ENCODE peak calls at places on chromosome 18, in four cellular contexts. One of them, this sample, is unnamed.

GRCh38 chr18:28134774-28135173 is 42.2 kb downstream of the CDH2 start:
- DNase-seq in GM12878: no peak
- DNase-seq in K562: no peak
- DNase-seq in HL-60: no peak
- DNase-seq in this sample: no peak

GRCh38 chr18:23179416-23179815 is 44.1 kb downstream of the CABLES1 start:
- DNase-seq in GM12878: no peak
- DNase-seq in K562: no peak
- DNase-seq in HL-60: no peak
- DNase-seq in this sample: no peak

GRCh38 chr18:50006470-50007046 is 188.4 kb downstream of the MYO5B start:
- DNase-seq in GM12878: no peak
- DNase-seq in K562: no peak
- DNase-seq in HL-60: no peak
- DNase-seq in this sample: no peak

GRCh38 chr18:52999633-53000032 is 659.6 kb downstream of the DCC start:
- DNase-seq in GM12878: no peak
- DNase-seq in K562: no peak
- DNase-seq in HL-60: no peak
- DNase-seq in this sample: no peak

GRCh38 chr18:59874166-59874565 is 25.6 kb upstream of the PMAIP1 start:
- DNase-seq in GM12878: no peak
- DNase-seq in K562: no peak
- DNase-seq in HL-60: no peak
- DNase-seq in this sample: no peak

GRCh38 chr18:70249118-70249517 is 39.7 kb upstream of the SOCS6 start:
- DNase-seq in GM12878: no peak
- DNase-seq in K562: no peak
- DNase-seq in HL-60: no peak
- DNase-seq in this sample: no peak

GRCh38 chr18:37175727-37176126 is 346.8 kb downstream of the KIAA1328 start:
- DNase-seq in GM12878: no peak
- DNase-seq in K562: no peak
- DNase-seq in HL-60: no peak
- DNase-seq in this sample: no peak

GRCh38 chr18:56962322-56962721 is 184.6 kb upstream of the BOD1L2 start:
- DNase-seq in GM12878: no peak
- DNase-seq in K562: no peak
- DNase-seq in HL-60: no peak
- DNase-seq in this sample: no peak

GRCh38 chr18:69885841-69886531 is 61.7 kb downstream of the CD226 start:
- DNase-seq in GM12878: peak; percentile 72
- DNase-seq in K562: no peak
- DNase-seq in HL-60: no peak
- DNase-seq in this sample: no peak

GRCh38 chr18:37385846-37386435 is 179.7 kb downstream of the CELF4 start:
- DNase-seq in GM12878: no peak
- DNase-seq in K562: peak; percentile 28
- DNase-seq in HL-60: no peak
- DNase-seq in this sample: no peak

GRCh38 chr18:5900249-5900648 is 4.9 kb upstream of the TMEM200C start:
- DNase-seq in GM12878: no peak
- DNase-seq in K562: no peak
- DNase-seq in HL-60: no peak
- DNase-seq in this sample: no peak

GRCh38 chr18:59873616-59874015 is 26.2 kb upstream of the PMAIP1 start:
- DNase-seq in GM12878: no peak
- DNase-seq in K562: no peak
- DNase-seq in HL-60: no peak
- DNase-seq in this sample: no peak

GRCh38 chr18:43588838-43589237 is 311.5 kb upstream of the SYT4 start:
- DNase-seq in GM12878: no peak
- DNase-seq in K562: no peak
- DNase-seq in HL-60: no peak
- DNase-seq in this sample: no peak

GRCh38 chr18:21656402-21656801 is 44.3 kb downstream of the SNRPD1 start:
- DNase-seq in GM12878: no peak
- DNase-seq in K562: no peak
- DNase-seq in HL-60: no peak
- DNase-seq in this sample: no peak

GRCh38 chr18:58578835-58579560 is 49.9 kb downstream of the ALPK2 start:
- DNase-seq in GM12878: no peak
- DNase-seq in K562: no peak
- DNase-seq in HL-60: no peak
- DNase-seq in this sample: no peak

GRCh38 chr18:46061387-46061786 is 10.7 kb downstream of the PSTPIP2 start:
- DNase-seq in GM12878: no peak
- DNase-seq in K562: no peak
- DNase-seq in HL-60: no peak
- DNase-seq in this sample: no peak

GRCh38 chr18:76429262-76430126 is 65.5 kb downstream of the ZNF516 start:
- DNase-seq in GM12878: no peak
- DNase-seq in K562: no peak
- DNase-seq in HL-60: no peak
- DNase-seq in this sample: no peak

GRCh38 chr18:7896164-7896563 is 329.0 kb downstream of the PTPRM start:
- DNase-seq in GM12878: no peak
- DNase-seq in K562: no peak
- DNase-seq in HL-60: no peak
- DNase-seq in this sample: no peak

GRCh38 chr18:32346667-32347066 is 124.0 kb downstream of the GAREM1 start:
- DNase-seq in GM12878: no peak
- DNase-seq in K562: no peak
- DNase-seq in HL-60: no peak
- DNase-seq in this sample: no peak

GRCh38 chr18:10793730-10794370 is 268.0 kb downstream of the NAPG start:
- DNase-seq in GM12878: no peak
- DNase-seq in K562: no peak
- DNase-seq in HL-60: no peak
- DNase-seq in this sample: no peak

GRCh38 chr18:64178860-64179259 is 30.0 kb upstream of the LINC00305 start:
- DNase-seq in GM12878: no peak
- DNase-seq in K562: no peak
- DNase-seq in HL-60: no peak
- DNase-seq in this sample: no peak

GRCh38 chr18:24293254-24293653 is 104.4 kb downstream of the OSBPL1A start:
- DNase-seq in GM12878: no peak
- DNase-seq in K562: no peak
- DNase-seq in HL-60: no peak
- DNase-seq in this sample: no peak

GRCh38 chr18:3603460-3604259 is 153.7 kb downstream of the TGIF1 start:
- DNase-seq in GM12878: no peak
- DNase-seq in K562: peak; percentile 41
- DNase-seq in HL-60: peak; percentile 82
- DNase-seq in this sample: no peak

GRCh38 chr18:45837283-45838070 is 12.0 kb downstream of the SIGLEC15 start:
- DNase-seq in GM12878: no peak
- DNase-seq in K562: no peak
- DNase-seq in HL-60: peak; percentile 68
- DNase-seq in this sample: no peak

GRCh38 chr18:73670536-73670935 is 477.1 kb downstream of the FBXO15 start:
- DNase-seq in GM12878: no peak
- DNase-seq in K562: no peak
- DNase-seq in HL-60: no peak
- DNase-seq in this sample: peak; percentile 10

GRCh38 chr18:59353079-59353680 is 5.9 kb downstream of the LMAN1 start:
- DNase-seq in GM12878: no peak
- DNase-seq in K562: peak; percentile 10
- DNase-seq in HL-60: no peak
- DNase-seq in this sample: no peak

GRCh38 chr18:56574827-56575226 is 63.6 kb downstream of the TXNL1 start:
- DNase-seq in GM12878: no peak
- DNase-seq in K562: no peak
- DNase-seq in HL-60: no peak
- DNase-seq in this sample: no peak

GRCh38 chr18:63736856-63737255 is 34.1 kb downstream of the SERPINB11 start:
- DNase-seq in GM12878: no peak
- DNase-seq in K562: no peak
- DNase-seq in HL-60: no peak
- DNase-seq in this sample: no peak

GRCh38 chr18:53553030-53553429 is 671.4 kb downstream of the MBD2 start:
- DNase-seq in GM12878: no peak
- DNase-seq in K562: no peak
- DNase-seq in HL-60: no peak
- DNase-seq in this sample: no peak

GRCh38 chr18:12747530-12748315 is 44.9 kb downstream of the PSMG2 start:
- DNase-seq in GM12878: no peak
- DNase-seq in K562: no peak
- DNase-seq in HL-60: no peak
- DNase-seq in this sample: no peak
- TF ChIP-seq SPI1 in GM12878: no peak
- TF ChIP-seq SPI1 in K562: no peak
- TF ChIP-seq SPI1 in HL-60: no peak
- TF ChIP-seq SPI1 in this sample: no peak

DNA sequence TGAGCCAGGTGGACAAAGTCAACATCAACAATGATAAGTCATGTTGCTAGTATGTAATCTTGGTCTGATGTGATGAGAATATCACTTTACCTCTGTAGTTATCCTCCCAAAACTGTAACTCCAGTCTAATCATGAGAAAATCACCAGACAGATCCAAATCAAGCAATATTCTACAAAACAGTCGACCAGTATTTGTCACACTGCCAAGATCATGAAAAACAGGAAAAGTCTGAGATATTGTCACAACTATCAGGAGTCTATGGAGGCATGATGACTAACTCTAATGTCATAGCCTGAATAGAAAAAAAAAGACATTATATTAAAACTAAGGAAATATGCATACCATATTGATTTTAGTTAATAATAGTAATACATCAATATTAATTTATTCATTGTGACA is 1883.3 kb upstream of the CELF4 start:
- DNase-seq in GM12878: no peak
- DNase-seq in K562: no peak
- DNase-seq in HL-60: no peak
- DNase-seq in this sample: no peak
- TF ChIP-seq SPI1 in GM12878: no peak
- TF ChIP-seq SPI1 in K562: no peak
- TF ChIP-seq SPI1 in HL-60: no peak
- TF ChIP-seq SPI1 in this sample: no peak

DNA sequence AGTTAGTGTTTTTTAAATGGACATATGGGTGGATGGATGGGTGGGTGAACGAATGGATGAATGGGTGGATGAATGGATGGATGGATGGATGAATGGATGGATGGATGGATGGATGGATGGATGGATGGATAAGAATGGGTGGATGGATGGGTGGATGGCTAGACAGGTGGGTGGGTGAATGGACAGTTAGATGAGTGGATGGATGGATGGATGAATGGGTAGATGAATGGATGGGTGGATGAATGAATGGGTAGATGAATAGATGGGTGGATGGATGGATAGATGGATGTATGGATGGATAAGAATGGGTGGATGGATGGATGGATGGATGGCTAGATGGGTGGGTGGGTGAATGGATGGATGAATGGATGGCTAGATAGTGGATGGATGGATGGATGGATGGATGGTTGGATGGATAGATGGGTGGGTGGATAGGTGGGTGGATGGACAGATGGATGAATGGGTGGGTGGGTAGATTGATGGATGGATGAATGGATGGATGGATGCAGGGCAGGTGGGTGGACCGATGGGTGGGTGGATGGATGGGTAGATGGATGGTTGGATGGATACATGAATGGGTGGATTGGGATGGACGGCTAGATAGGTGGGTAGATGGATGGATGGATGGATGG is 64.0 kb downstream of the CTIF start:
- DNase-seq in GM12878: no peak
- DNase-seq in K562: no peak
- DNase-seq in HL-60: no peak
- DNase-seq in this sample: no peak
- TF ChIP-seq SPI1 in GM12878: no peak
- TF ChIP-seq SPI1 in K562: no peak
- TF ChIP-seq SPI1 in HL-60: no peak
- TF ChIP-seq SPI1 in this sample: no peak

GRCh38 chr18:26504831-26505230 is 43.5 kb downstream of the KCTD1 start:
- DNase-seq in GM12878: no peak
- DNase-seq in K562: no peak
- DNase-seq in HL-60: no peak
- DNase-seq in this sample: no peak
- TF ChIP-seq SPI1 in GM12878: no peak
- TF ChIP-seq SPI1 in K562: no peak
- TF ChIP-seq SPI1 in HL-60: no peak
- TF ChIP-seq SPI1 in this sample: no peak

GRCh38 chr18:9536354-9537152 is 61.2 kb downstream of the RALBP1 start:
- DNase-seq in GM12878: no peak
- DNase-seq in K562: no peak
- DNase-seq in HL-60: no peak
- DNase-seq in this sample: no peak

GRCh38 chr18:9539938-9540337 is 64.6 kb downstream of the RALBP1 start:
- DNase-seq in GM12878: no peak
- DNase-seq in K562: no peak
- DNase-seq in HL-60: no peak
- DNase-seq in this sample: no peak

GRCh38 chr18:9535430-9535972 is 60.2 kb downstream of the RALBP1 start:
- DNase-seq in GM12878: no peak
- DNase-seq in K562: no peak
- DNase-seq in HL-60: no peak
- DNase-seq in this sample: no peak

GRCh38 chr18:9539283-9539682 is 64.0 kb downstream of the RALBP1 start:
- DNase-seq in GM12878: no peak
- DNase-seq in K562: no peak
- DNase-seq in HL-60: no peak
- DNase-seq in this sample: no peak

DNA sequence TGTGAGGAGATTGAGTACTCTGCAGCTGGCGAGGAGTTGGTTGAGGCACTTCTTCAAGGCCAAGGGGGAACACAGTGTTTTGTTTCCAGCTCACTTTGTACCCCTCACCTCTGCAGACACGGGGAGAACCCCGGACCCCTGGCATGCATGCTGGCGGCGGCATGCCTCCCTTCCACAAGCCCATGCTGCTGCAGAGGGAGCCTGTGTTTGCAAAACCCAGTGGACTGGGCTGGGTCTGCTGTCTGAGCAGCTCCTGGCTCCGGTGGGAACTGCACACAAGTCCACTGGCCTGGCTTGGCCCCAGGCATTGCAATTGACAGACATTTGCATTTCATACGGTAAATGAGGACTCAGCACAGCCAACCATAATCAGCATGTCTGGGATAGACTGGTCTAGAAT is 62.3 kb downstream of the RALBP1 start:
- DNase-seq in GM12878: no peak
- DNase-seq in K562: no peak
- DNase-seq in HL-60: no peak
- DNase-seq in this sample: no peak
- TF ChIP-seq SPI1 in GM12878: no peak
- TF ChIP-seq SPI1 in K562: no peak
- TF ChIP-seq SPI1 in HL-60: no peak
- TF ChIP-seq SPI1 in this sample: no peak

GRCh38 chr18:48517048-48517447 is 21.8 kb upstream of the CTIF start:
- DNase-seq in GM12878: no peak
- DNase-seq in K562: peak; percentile 20
- DNase-seq in HL-60: no peak
- DNase-seq in this sample: no peak
- TF ChIP-seq SPI1 in GM12878: no peak
- TF ChIP-seq SPI1 in K562: no peak
- TF ChIP-seq SPI1 in HL-60: no peak
- TF ChIP-seq SPI1 in this sample: no peak

GRCh38 chr18:75064513-75064905 is 144.4 kb downstream of the PTGR3 start:
- DNase-seq in GM12878: no peak
- DNase-seq in K562: no peak
- DNase-seq in HL-60: no peak
- DNase-seq in this sample: no peak
- TF ChIP-seq SPI1 in GM12878: no peak
- TF ChIP-seq SPI1 in K562: no peak
- TF ChIP-seq SPI1 in HL-60: no peak
- TF ChIP-seq SPI1 in this sample: no peak